ENCODE peak calls at places on chromosomes 11 and 22, in seven cellular contexts. L is nephron progenitor cell, P is cardiac muscle cell, R is omental fat pad, V is thyroid gland, U is kidney epithelial cell, T is AG04449. H is an unnamed sample.

GRCh38 chr22:26673485-26673884 is 16.1 kb downstream of the MIAT start:
- DNase-seq in L (no peak), P (no peak), R (no peak), V (no peak), U (no peak), T (no peak), H (no peak)

GRCh38 chr11:112453601-112454577 is 193.2 kb upstream of the PLET1 start:
- DNase-seq in L (peak; percentile 21), P (peak; percentile 52), R (no peak), V (peak; percentile 67), U (no peak), T (no peak), H (no peak)

GRCh38 chr22:44361391-44362126 is 48.8 kb upstream of the SHISAL1 start:
- DNase-seq in L (no peak), P (no peak), R (no peak), V (no peak), U (no peak), T (no peak), H (no peak)

GRCh38 chr22:36330655-36331305 is 57.0 kb downstream of the MYH9 start:
- DNase-seq in L (no peak), P (peak; percentile 70), R (no peak), V (no peak), U (no peak), T (no peak), H (no peak)

GRCh38 chr11:127195791-127196190 is 195.2 kb upstream of the KIRREL3 start:
- DNase-seq in L (no peak), P (no peak), R (no peak), V (no peak), U (no peak), T (no peak), H (no peak)

GRCh38 chr11:108947654-108948570 is 283.0 kb downstream of the DDX10 start:
- DNase-seq in L (no peak), P (peak; percentile 53), R (no peak), V (no peak), U (no peak), T (no peak), H (no peak)

GRCh38 chr22:27151407-27151806 is 494.0 kb downstream of the MIAT start:
- DNase-seq in L (no peak), P (no peak), R (no peak), V (no peak), U (no peak), T (no peak), H (no peak)

GRCh38 chr11:2531277-2531986 is 86.6 kb downstream of the KCNQ1 start:
- DNase-seq in L (peak; percentile 94), P (peak; percentile 67), R (peak; percentile 88), V (peak; percentile 79), U (no peak), T (no peak), H (no peak)

GRCh38 chr11:126468102-126468521 is 112.6 kb downstream of the ST3GAL4 start:
- DNase-seq in L (no peak), P (no peak), R (no peak), V (no peak), U (no peak), T (no peak), H (no peak)

GRCh38 chr11:12001152-12001551 is 7.3 kb downstream of the DKK3 start:
- DNase-seq in L (no peak), P (no peak), R (no peak), V (no peak), U (no peak), T (no peak), H (no peak)

GRCh38 chr11:77141034-77141433 is 13.0 kb downstream of the MYO7A start:
- DNase-seq in L (no peak), P (peak; percentile 63), R (no peak), V (no peak), U (peak; percentile 26), T (no peak), H (no peak)

GRCh38 chr11:96307748-96308133 is 35.3 kb downstream of the MAML2 start:
- DNase-seq in L (no peak), P (peak; percentile 90), R (no peak), V (no peak), U (peak; percentile 59), T (peak; percentile 66), H (peak; percentile 70)

GRCh38 chr22:23157560-23158515 is 12.6 kb downstream of the RAB36 start:
- DNase-seq in L (no peak), P (no peak), R (no peak), V (peak; percentile 66), U (no peak), T (no peak), H (no peak)

GRCh38 chr11:3022982-3023381 is 30.9 kb upstream of the NAP1L4 start:
- DNase-seq in L (no peak), P (peak; percentile 82), R (no peak), V (no peak), U (no peak), T (peak; percentile 28), H (peak; percentile 45)

GRCh38 chr11:110160016-110160415 is 66.8 kb downstream of the ZC3H12C start:
- DNase-seq in L (no peak), P (peak; percentile 35), R (no peak), V (no peak), U (no peak), T (no peak), H (no peak)

GRCh38 chr11:65911682-65912568 is 6.9 kb downstream of the C11orf68 start:
- DNase-seq in L (peak; percentile 31), P (peak; percentile 82), R (no peak), V (no peak), U (no peak), T (no peak), H (peak; percentile 67)

GRCh38 chr11:76233936-76234703 is 27.8 kb upstream of the WNT11 start:
- DNase-seq in L (peak; percentile 39), P (peak; percentile 78), R (no peak), V (peak; percentile 46), U (no peak), T (no peak), H (no peak)

GRCh38 chr22:22692707-22693530 is 48.5 kb downstream of the GGTLC2 start:
- DNase-seq in L (peak; percentile 73), P (peak; percentile 63), R (no peak), V (peak; percentile 80), U (peak; percentile 50), T (no peak), H (no peak)

DNA sequence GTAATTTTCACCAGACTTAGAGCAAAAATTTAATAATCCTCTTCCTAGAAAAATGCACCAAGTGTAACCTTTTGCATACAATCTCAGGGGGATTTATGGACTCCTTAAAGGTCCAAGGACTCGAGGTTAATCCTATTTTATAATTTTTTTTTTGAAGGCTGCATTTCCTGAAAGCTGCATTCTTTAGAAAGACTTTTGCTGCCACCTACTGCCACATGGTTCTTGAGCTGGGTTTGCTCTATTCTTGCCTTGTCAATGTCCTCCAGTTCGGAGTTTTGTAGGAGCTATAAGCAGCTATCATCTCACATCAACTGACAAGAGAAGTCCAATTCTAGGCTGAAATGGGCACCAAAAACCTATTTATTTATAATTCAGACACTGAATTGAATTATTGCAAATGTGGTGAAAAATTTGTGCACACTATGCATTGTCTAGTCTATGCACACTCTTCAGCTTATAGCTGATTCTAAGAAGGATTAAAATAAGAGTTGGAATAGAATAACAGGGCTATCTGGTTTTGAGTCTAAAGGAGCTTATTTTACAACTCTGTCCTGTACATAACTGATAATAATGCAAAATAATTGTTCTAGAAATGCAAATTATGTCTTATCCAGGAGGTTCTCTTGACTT is 31.3 kb downstream of the TRAF6 start:
- DNase-seq in L (peak; percentile 38), P (peak; percentile 76), R (no peak), V (no peak), U (no peak), T (no peak), H (no peak)
- TF ChIP-seq CTCF in L (peak; percentile 52), P (peak; percentile 77), R (no peak), V (peak; percentile 32), U (peak; percentile 64), T (peak; percentile 53), H (peak; percentile 69)

GRCh38 chr11:5524756-5525155 is 8.3 kb upstream of the UBQLNL start:
- DNase-seq in L (no peak), P (no peak), R (no peak), V (no peak), U (no peak), T (no peak), H (no peak)

GRCh38 chr11:5531053-5531831 is 14.7 kb upstream of the UBQLNL start:
- DNase-seq in L (no peak), P (no peak), R (no peak), V (no peak), U (no peak), T (no peak), H (no peak)

DNA sequence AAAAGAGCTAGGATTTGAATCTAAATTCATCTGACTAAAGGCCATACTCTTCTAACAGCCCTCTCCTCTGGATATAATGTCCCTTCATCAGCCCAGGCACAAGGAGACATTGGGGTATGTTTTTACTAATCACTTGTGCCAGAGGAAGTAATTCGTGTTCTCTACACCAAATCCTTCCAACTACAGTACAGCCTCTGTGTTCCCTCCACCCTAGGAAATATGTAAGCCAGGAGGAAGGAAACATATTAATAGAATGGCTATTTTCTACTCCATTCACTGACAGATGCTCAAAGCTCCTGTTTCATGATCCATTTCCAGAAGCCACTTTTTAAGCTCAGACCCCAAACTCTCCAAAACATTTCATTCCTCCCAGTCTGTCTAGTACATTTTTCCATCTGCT is 12.0 kb upstream of the UBQLNL start:
- DNase-seq in L (no peak), P (no peak), R (no peak), V (no peak), U (no peak), T (no peak), H (no peak)
- TF ChIP-seq CTCF in L (no peak), P (no peak), R (no peak), V (no peak), U (no peak), T (no peak), H (no peak)

DNA sequence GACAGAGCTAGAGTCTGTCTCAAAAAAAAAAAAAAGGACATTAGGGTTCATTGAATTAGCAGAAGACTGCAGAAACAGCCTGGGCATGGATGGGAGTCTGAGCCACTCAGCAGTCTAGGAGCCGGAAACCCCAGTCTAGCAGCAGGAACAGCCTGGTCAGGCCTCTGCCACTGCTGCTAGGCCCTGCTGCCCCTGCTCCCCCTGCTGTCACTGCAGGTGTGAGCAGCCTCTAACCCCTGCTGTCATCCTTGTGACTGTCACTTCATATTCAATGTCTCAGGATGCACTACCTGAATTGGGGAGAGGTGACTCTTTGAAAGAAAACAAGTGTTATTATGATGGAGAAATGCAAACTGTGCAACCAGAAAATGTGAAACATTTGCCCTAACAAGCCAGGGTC is 7.0 kb upstream of the DDX17 start:
- DNase-seq in L (peak; percentile 14), P (no peak), R (no peak), V (no peak), U (no peak), T (no peak), H (no peak)
- TF ChIP-seq CTCF in L (peak; percentile 20), P (no peak), R (no peak), V (no peak), U (no peak), T (no peak), H (no peak)

GRCh38 chr11:93194673-93195291 is 3.0 kb downstream of the SLC36A4 start:
- DNase-seq in L (no peak), P (no peak), R (no peak), V (no peak), U (no peak), T (no peak), H (no peak)

GRCh38 chr11:93199616-93200015 is 1.8 kb upstream of the SLC36A4 start:
- DNase-seq in L (no peak), P (no peak), R (no peak), V (no peak), U (no peak), T (no peak), H (no peak)

GRCh38 chr11:93197383-93198220 is at the start of gene SLC36A4:
- DNase-seq in L (peak; percentile 92), P (peak; percentile 97), R (peak; percentile 91), V (peak; percentile 92), U (peak; percentile 82), T (peak; percentile 83), H (peak; percentile 69)

GRCh38 chr11:93198221-93198650 is 445 bp upstream of the SLC36A4 start:
- DNase-seq in L (no peak), P (peak; percentile 43), R (no peak), V (no peak), U (no peak), T (no peak), H (peak; percentile 7)

GRCh38 chr11:93196816-93197382 is 892 bp downstream of the SLC36A4 start:
- DNase-seq in L (no peak), P (no peak), R (no peak), V (no peak), U (no peak), T (no peak), H (no peak)
- TF ChIP-seq CTCF in L (peak; percentile 47), P (peak; percentile 44), R (no peak), V (peak; percentile 41), U (peak; percentile 36), T (peak; percentile 16), H (peak; percentile 47)

H was measured in BJ.